ENCODE peak calls at places on chromosomes 7 and 10, in five cellular contexts. K is HepG2, N is HCT116, H is GM12878, J is SK-N-SH. E is an unnamed sample.

GRCh38 chr10:132078746-132079345 is 13.1 kb downstream of the JAKMIP3 start:
- DNase-seq in K (no peak), N (no peak), H (no peak), J (no peak), E (no peak)

GRCh38 chr7:156841497-156841896 is 51.5 kb downstream of the LMBR1 start:
- DNase-seq in K (no peak), N (no peak), H (no peak), J (no peak), E (no peak)

GRCh38 chr10:91012502-91012901 is 91.6 kb upstream of the ANKRD1 start:
- DNase-seq in K (no peak), N (no peak), H (no peak), J (no peak), E (no peak)

GRCh38 chr10:114508376-114508775 is 104.1 kb upstream of the AFAP1L2 start:
- DNase-seq in K (peak; percentile 16), N (no peak), H (no peak), J (no peak), E (no peak)

GRCh38 chr7:20596653-20597052 is 18.8 kb upstream of the ABCB5 start:
- DNase-seq in K (no peak), N (no peak), H (no peak), J (no peak), E (peak; percentile 87)

GRCh38 chr7:2792856-2793487 is 51.1 kb downstream of the GNA12 start:
- DNase-seq in K (no peak), N (no peak), H (no peak), J (no peak), E (no peak)

GRCh38 chr7:46932656-46933424 is 649.1 kb downstream of the TNS3 start:
- DNase-seq in K (no peak), N (no peak), H (no peak), J (peak; percentile 81), E (peak; percentile 34)

GRCh38 chr10:659710-660141 is 29.7 kb downstream of the DIP2C start:
- DNase-seq in K (no peak), N (no peak), H (no peak), J (no peak), E (peak; percentile 71)

GRCh38 chr10:79127151-79127961 is 58.6 kb downstream of the ZMIZ1 start:
- DNase-seq in K (peak; percentile 92), N (peak; percentile 56), H (no peak), J (no peak), E (peak; percentile 67)

GRCh38 chr7:154231732-154232131 is 179.5 kb downstream of the DPP6 start:
- DNase-seq in K (no peak), N (no peak), H (no peak), J (no peak), E (no peak)

GRCh38 chr7:47153076-47153475 is 428.8 kb downstream of the TNS3 start:
- DNase-seq in K (peak; percentile 66), N (no peak), H (no peak), J (no peak), E (peak; percentile 64)

GRCh38 chr7:103856929-103857328 is 132.5 kb downstream of the RELN start:
- DNase-seq in K (no peak), N (no peak), H (no peak), J (peak; percentile 9), E (no peak)

GRCh38 chr7:24133691-24134090 is 150.3 kb upstream of the NPY start:
- DNase-seq in K (no peak), N (no peak), H (no peak), J (no peak), E (no peak)

GRCh38 chr7:95004618-95005282 is 97.4 kb downstream of the PPP1R9A start:
- DNase-seq in K (no peak), N (no peak), H (no peak), J (peak; percentile 23), E (no peak)

GRCh38 chr10:116947838-116948529 is 57.0 kb downstream of the SHTN1 start:
- DNase-seq in K (peak; percentile 54), N (peak; percentile 59), H (no peak), J (no peak), E (peak; percentile 88)

GRCh38 chr7:123961731-123962130 is 36.7 kb downstream of the SPAM1 start:
- DNase-seq in K (no peak), N (no peak), H (no peak), J (no peak), E (no peak)

GRCh38 chr7:6917258-6917657 is 91.2 kb upstream of the CCZ1B start:
- DNase-seq in K (no peak), N (no peak), H (no peak), J (peak; percentile 42), E (no peak)

GRCh38 chr7:131338173-131338572 is 10.5 kb downstream of the MKLN1 start:
- DNase-seq in K (no peak), N (no peak), H (no peak), J (no peak), E (no peak)

GRCh38 chr7:131363719-131364118 is 36.0 kb downstream of the MKLN1 start:
- DNase-seq in K (no peak), N (no peak), H (no peak), J (no peak), E (no peak)

GRCh38 chr7:39084344-39084743 is 106.6 kb downstream of the POU6F2 start:
- DNase-seq in K (peak; percentile 2), N (no peak), H (no peak), J (no peak), E (no peak)

GRCh38 chr10:119344381-119344780 is 137.0 kb downstream of the GRK5 start:
- DNase-seq in K (no peak), N (no peak), H (no peak), J (no peak), E (no peak)

GRCh38 chr7:93194368-93194767 is 31.9 kb downstream of the HEPACAM2 start:
- DNase-seq in K (peak; percentile 3), N (no peak), H (no peak), J (no peak), E (no peak)

GRCh38 chr7:8251195-8251594 is 10.8 kb downstream of the ICA1 start:
- DNase-seq in K (no peak), N (no peak), H (no peak), J (no peak), E (no peak)

GRCh38 chr10:1403508-1404230 is 333.7 kb downstream of the ADARB2 start:
- DNase-seq in K (no peak), N (no peak), H (no peak), J (no peak), E (no peak)

GRCh38 chr7:157139142-157140117 is 704 bp downstream of the UBE3C start:
- DNase-seq in K (no peak), N (no peak), H (no peak), J (no peak), E (no peak)

GRCh38 chr10:100889546-100889945 is 23.2 kb upstream of the SLF2 start:
- DNase-seq in K (no peak), N (no peak), H (no peak), J (no peak), E (no peak)

GRCh38 chr7:102260856-102261255 is 25.8 kb upstream of the SH2B2 start:
- DNase-seq in K (no peak), N (no peak), H (no peak), J (peak; percentile 96), E (no peak)

GRCh38 chr7:24830440-24831050 is 73.3 kb upstream of the GSDME start:
- DNase-seq in K (no peak), N (no peak), H (no peak), J (no peak), E (no peak)

GRCh38 chr10:29736325-29737208 is 101.8 kb upstream of the SVIL start:
- DNase-seq in K (no peak), N (no peak), H (no peak), J (peak; percentile 87), E (peak; percentile 59)

GRCh38 chr10:86355571-86356038 is 11.0 kb downstream of the GRID1 start:
- DNase-seq in K (no peak), N (no peak), H (no peak), J (no peak), E (no peak)

GRCh38 chr7:27185708-27186449 is 847 bp upstream of the HOXA11 start:
- DNase-seq in K (no peak), N (no peak), H (no peak), J (no peak), E (peak; percentile 54)

GRCh38 chr7:142785841-142786250 is 15.1 kb downstream of the PRSS2 start:
- DNase-seq in K (no peak), N (no peak), H (no peak), J (no peak), E (no peak)

GRCh38 chr10:11429439-11430052 is 181.9 kb downstream of the USP6NL start:
- DNase-seq in K (no peak), N (no peak), H (no peak), J (no peak), E (no peak)

GRCh38 chr7:43652364-43652763 is 69.5 kb downstream of the STK17A start:
- DNase-seq in K (no peak), N (no peak), H (no peak), J (no peak), E (no peak)
- H3K4me2 ChIP-seq in K (no peak overlapping the region), N (no peak overlapping the region), H (peak overlapping the region; percentile 75), J (no peak overlapping the region), E (no peak overlapping the region)

DNA sequence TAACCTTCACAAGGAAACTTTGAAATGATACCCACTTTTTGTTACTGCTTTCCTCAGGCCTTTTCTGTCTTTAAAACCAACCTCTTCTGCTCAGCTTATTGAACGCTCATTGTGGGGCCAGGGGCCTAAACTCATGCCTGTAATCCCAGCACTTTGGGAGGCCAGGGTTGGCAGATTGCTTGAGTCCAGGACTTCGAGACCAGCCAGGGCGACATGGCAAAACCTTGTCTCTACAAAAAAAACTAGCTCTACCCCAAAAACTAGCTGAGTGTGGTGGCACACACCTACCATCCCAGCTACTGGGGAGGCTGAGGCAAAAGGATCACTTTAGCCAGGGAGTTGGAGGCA is 50.9 kb downstream of the KCTD7 start:
- DNase-seq in K (no peak), N (no peak), H (no peak), J (no peak), E (no peak)
- TF ChIP-seq MAX in K (no peak), N (no peak), H (no peak), J (no peak), E (no peak)

DNA sequence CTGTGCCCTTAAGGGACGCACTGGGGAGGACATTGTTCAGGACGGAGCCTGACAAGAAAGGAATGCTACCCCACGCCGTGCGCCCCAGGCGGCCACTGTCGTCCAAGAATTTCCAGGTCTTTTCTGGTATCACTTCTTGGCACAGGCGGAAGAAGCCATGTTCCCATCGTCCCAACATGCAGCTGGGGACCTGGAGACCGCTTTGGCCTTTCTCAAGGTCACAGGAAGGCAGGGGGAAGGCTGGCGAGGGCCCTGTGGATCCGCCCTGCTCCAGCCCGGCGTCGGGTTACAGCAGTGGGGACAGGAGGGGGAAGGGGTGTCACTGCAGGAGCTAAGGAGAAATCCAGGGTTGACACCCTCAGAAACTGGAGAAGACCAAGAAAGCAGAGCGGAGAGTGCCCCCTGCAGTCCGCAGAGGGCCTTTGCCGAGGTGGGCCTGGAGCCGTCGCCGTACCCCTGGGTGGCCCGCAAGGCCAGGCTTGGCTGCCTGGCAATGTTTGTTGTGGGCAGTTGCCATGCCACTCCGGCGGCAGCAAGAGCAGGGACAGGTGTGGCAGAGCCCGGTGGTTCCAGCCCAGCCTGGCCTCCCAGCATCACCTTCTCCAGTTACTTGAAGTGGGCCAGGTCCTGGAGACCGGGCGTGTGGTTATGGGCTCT is 104.1 kb downstream of the LHPP start:
- DNase-seq in K (peak; percentile 69), N (peak; percentile 7), H (no peak), J (no peak), E (no peak)
- H3K9ac ChIP-seq in K (no peak overlapping the region), N (no peak overlapping the region), H (no peak overlapping the region), J (no peak overlapping the region), E (no peak overlapping the region)

DNA sequence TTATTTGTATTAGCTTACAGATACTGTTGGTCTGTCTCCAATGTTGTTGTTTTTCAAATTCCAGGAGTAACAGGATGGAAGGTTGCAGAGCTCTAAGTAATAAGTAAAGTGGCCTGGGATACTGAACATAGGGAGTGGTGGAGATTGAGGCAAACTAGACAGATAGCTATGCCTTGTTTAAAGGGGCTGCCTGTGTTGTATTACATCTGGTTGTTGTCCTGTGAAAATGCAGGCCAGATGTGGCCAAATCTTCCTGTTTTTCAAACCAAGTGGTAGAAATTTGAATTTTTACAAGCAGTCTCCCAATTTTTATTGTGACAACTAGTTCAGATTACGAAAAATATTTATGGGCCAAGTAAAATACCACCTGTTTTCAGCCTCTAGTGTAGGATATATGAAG is 33.5 kb downstream of the BICC1 start:
- DNase-seq in K (no peak), N (no peak), H (no peak), J (no peak), E (no peak)
- H3K4me2 ChIP-seq in K (no peak overlapping the region), N (no peak overlapping the region), H (no peak overlapping the region), J (no peak overlapping the region), E (no peak overlapping the region)

E was measured in endothelial cell of umbilical vein.